ENCODE peak calls at places on chromosome 9, in eight cellular contexts. M is HepG2; K is PC-3; D is effector memory CD4-positive, alpha-beta T cell; C is IMR-90; S is A549; H is CD8-positive, alpha-beta T cell; I is sigmoid colon. G is an unnamed sample. For H3K9me3, the result is how much of the 10 kb centered on the place peaks cover.

GRCh38 chr9:70563437-70564204 is 149.2 kb upstream of the KLF9 start:
- DNase-seq in M (no peak), K (no peak), D (no peak), C (peak), S (no peak), H (peak), I (no peak), G (peak)

GRCh38 chr9:105290401-105290800 is 46.0 kb downstream of the SLC44A1 start:
- DNase-seq in M (no peak), K (peak), D (no peak), C (peak), S (no peak), H (no peak), I (no peak), G (no peak)

GRCh38 chr9:71681708-71682268 is 86.5 kb downstream of the CEMIP2 start:
- DNase-seq in M (no peak), K (peak), D (no peak), C (peak), S (peak), H (no peak), I (no peak), G (no peak)

GRCh38 chr9:136504512-136505348 is 21.9 kb upstream of the SEC16A start:
- DNase-seq in M (no peak), K (no peak), D (no peak), C (no peak), S (no peak), H (no peak), I (no peak), G (no peak)

GRCh38 chr9:116355153-116355827 is 201.7 kb downstream of the PAPPA start:
- DNase-seq in M (peak), K (peak), D (no peak), C (peak), S (no peak), H (no peak), I (no peak), G (no peak)

GRCh38 chr9:114339130-114339908 is 9.7 kb downstream of the ORM2 start:
- DNase-seq in M (peak), K (peak), D (peak), C (peak), S (peak), H (peak), I (peak), G (peak)

GRCh38 chr9:122180633-122181032 is 20.9 kb downstream of the MORN5 start:
- DNase-seq in M (peak), K (peak), D (no peak), C (peak), S (peak), H (no peak), I (no peak), G (no peak)

GRCh38 chr9:118222375-118222774 is 518.2 kb downstream of the TLR4 start:
- DNase-seq in M (no peak), K (no peak), D (no peak), C (no peak), S (no peak), H (no peak), I (no peak), G (no peak)

GRCh38 chr9:105216440-105217178 is 27.8 kb upstream of the SLC44A1 start:
- DNase-seq in M (peak), K (no peak), D (no peak), C (no peak), S (no peak), H (no peak), I (no peak), G (no peak)

GRCh38 chr9:107260437-107261081 is 22.5 kb upstream of the RAD23B start:
- DNase-seq in M (peak), K (no peak), D (no peak), C (no peak), S (no peak), H (no peak), I (no peak), G (no peak)

GRCh38 chr9:36725777-36726356 is 153.2 kb downstream of the MELK start:
- DNase-seq in M (no peak), K (no peak), D (no peak), C (no peak), S (no peak), H (no peak), I (no peak), G (no peak)

GRCh38 chr9:4299006-4299795 is 667 bp downstream of the GLIS3 start:
- DNase-seq in M (no peak), K (peak), D (no peak), C (peak), S (peak), H (no peak), I (peak), G (peak)

GRCh38 chr9:123208626-123209174 is 59.7 kb downstream of the STRBP start:
- DNase-seq in M (no peak), K (no peak), D (no peak), C (no peak), S (no peak), H (no peak), I (no peak), G (no peak)

GRCh38 chr9:121650220-121651013 is 1.0 kb upstream of the DAB2IP start:
- DNase-seq in M (peak), K (peak), D (no peak), C (peak), S (no peak), H (no peak), I (peak), G (no peak)

GRCh38 chr9:90547896-90548295 is 94.7 kb downstream of the DIRAS2 start:
- DNase-seq in M (no peak), K (peak), D (no peak), C (no peak), S (no peak), H (no peak), I (no peak), G (no peak)

GRCh38 chr9:127014210-127014609 is 99.6 kb downstream of the RALGPS1 start:
- DNase-seq in M (no peak), K (no peak), D (no peak), C (peak), S (no peak), H (no peak), I (no peak), G (no peak)

GRCh38 chr9:95250462-95251058 is 66.9 kb downstream of the FANCC start:
- DNase-seq in M (no peak), K (no peak), D (no peak), C (no peak), S (no peak), H (no peak), I (no peak), G (no peak)

GRCh38 chr9:110115868-110116542 is 92.0 kb downstream of the C9orf152 start:
- DNase-seq in M (peak), K (peak), D (no peak), C (peak), S (no peak), H (no peak), I (no peak), G (no peak)

GRCh38 chr9:99866398-99866797 is 40.1 kb upstream of the STX17 start:
- DNase-seq in M (no peak), K (no peak), D (no peak), C (no peak), S (no peak), H (no peak), I (no peak), G (no peak)
- H3K9me3 ChIP-seq in M (under half), K (under half), D (under half), C (under half), S (under half), H (under half), I (under half), G (under half)

GRCh38 chr9:74610523-74611061 is 113.5 kb downstream of the RORB start:
- DNase-seq in M (no peak), K (no peak), D (no peak), C (no peak), S (no peak), H (no peak), I (no peak), G (no peak)
- H3K4me3 ChIP-seq in M (no peak), K (no peak), D (no peak), C (no peak), S (no peak), H (no peak), I (no peak), G (no peak)

GRCh38 chr9:30774326-30774725 is 1610.1 kb upstream of the ACO1 start:
- DNase-seq in M (peak), K (no peak), D (no peak), C (no peak), S (no peak), H (no peak), I (no peak), G (no peak)

GRCh38 chr9:30773427-30773826 is 1611.0 kb upstream of the ACO1 start:
- DNase-seq in M (no peak), K (no peak), D (no peak), C (no peak), S (no peak), H (no peak), I (peak), G (no peak)

GRCh38 chr9:30775236-30775635 is 1609.2 kb upstream of the ACO1 start:
- DNase-seq in M (no peak), K (no peak), D (no peak), C (no peak), S (no peak), H (no peak), I (no peak), G (no peak)

GRCh38 chr9:30765318-30765717 is 1619.1 kb upstream of the ACO1 start:
- DNase-seq in M (no peak), K (no peak), D (no peak), C (no peak), S (no peak), H (no peak), I (no peak), G (no peak)

GRCh38 chr9:30771278-30771677 is 1613.2 kb upstream of the ACO1 start:
- DNase-seq in M (no peak), K (no peak), D (no peak), C (no peak), S (no peak), H (no peak), I (no peak), G (no peak)
- H3K9me3 ChIP-seq in M (under half), K (under half), D (under half), C (under half), S (under half), H (under half), I (under half), G (under half)

DNA sequence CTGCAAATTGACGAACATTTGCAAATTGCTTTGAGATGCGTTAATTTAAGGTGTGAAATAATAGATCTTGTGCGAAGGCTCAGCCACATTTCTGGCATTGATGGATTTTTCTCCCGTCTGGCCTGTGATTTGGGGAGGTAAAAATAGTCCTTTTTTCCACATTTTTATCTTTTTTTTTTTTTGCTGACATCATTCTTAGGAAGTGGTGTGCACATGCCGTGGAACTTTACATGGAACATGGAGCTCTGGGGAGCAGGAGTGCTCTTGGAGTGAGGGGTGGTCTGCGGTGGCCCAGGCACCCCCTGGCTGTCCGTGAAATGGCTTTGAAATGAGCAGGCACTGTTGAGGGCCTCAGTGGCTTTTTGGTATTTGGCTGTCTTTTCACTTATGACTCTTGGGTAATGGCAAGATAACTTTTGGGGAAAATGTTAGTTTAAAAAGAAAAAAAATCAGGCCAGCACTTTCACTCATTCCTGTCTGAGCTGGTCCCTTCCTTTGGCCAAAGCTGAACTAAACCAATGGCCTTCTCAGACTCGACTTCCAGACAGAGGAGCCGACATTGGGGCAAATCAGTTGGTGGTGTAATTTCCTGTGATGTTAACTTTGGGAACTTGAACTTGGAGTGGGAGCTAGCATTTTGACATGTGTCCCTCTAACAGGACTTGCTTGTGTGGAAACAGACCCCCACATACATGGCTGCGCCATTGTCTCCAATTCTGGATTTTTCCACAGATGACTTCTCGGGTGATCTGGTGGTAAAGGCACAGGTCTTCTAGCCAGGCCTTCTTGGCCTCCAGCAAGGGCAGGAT is 4.2 kb downstream of the NEK6 start:
- DNase-seq in M (no peak), K (no peak), D (no peak), C (no peak), S (no peak), H (no peak), I (no peak), G (no peak)
- H3K4me3 ChIP-seq in M (peak), K (peak), D (no peak), C (peak), S (no peak), H (no peak), I (no peak), G (no peak)

GRCh38 chr9:1510712-1511111 is 460.6 kb downstream of the DMRT2 start:
- DNase-seq in M (no peak), K (peak), D (no peak), C (no peak), S (no peak), H (no peak), I (no peak), G (no peak)

DNA sequence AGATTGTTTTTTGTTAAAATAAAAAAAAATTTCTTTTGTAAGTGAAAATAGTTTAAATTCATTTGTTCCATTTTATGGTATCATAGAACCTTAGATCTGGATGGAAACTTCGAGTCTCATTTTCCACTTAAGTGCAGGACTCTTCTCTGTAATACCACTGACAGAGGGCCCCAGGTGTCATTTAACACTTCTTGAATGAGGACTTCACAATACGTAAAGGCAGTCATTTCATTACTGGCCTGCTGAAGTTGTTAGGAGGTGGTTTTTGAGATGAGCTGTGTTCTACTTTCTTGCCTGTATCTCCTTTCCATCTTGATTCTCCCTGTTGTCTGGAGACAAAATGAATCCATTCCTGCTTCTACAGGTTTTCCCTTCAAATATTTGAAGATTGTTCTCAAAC is 455.3 kb downstream of the DMRT2 start:
- DNase-seq in M (no peak), K (no peak), D (no peak), C (no peak), S (no peak), H (no peak), I (no peak), G (no peak)
- H3K9me3 ChIP-seq in M (under half), K (under half), D (under half), C (under half), S (under half), H (under half), I (under half), G (under half)

DNA sequence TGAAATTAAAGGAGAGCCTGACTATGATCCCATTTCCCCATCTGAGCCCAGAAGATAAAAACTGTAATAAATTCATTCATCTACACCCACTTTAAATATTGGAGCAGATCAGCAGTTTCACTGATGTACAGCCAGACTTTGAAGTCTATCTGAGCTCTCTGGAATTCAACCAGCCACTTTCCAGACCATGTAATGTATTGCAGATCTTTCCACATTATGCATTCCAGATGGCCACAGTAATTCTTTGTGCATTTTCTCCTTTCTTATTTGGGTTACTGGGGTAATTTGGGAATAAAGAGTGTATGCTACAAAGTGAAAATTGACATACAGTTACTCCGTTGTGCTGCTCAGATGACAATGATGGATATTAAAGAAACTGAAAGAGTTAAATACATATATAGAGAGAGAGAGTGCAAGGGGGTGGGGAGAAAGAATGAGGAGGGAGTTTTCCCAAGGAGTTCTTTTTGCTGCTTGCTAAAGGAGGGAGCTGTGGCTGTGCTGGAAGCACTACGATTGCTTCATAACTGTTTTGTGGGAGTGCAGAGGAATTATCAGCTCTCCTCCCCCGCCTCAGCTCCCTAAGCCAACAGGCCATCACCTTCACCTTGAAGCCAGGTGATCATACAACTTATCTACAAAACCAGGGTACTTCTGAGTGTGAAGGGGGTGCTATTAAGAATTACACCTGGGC is 152.8 kb downstream of the GAS1 start:
- DNase-seq in M (no peak), K (no peak), D (no peak), C (peak), S (no peak), H (no peak), I (no peak), G (no peak)
- H3K4me3 ChIP-seq in M (no peak), K (no peak), D (no peak), C (no peak), S (no peak), H (no peak), I (no peak), G (no peak)

GRCh38 chr9:75855509-75855908 is 35.0 kb upstream of the PCSK5 start:
- DNase-seq in M (peak), K (peak), D (no peak), C (peak), S (no peak), H (no peak), I (no peak), G (no peak)
- H3K9me3 ChIP-seq in M (under half), K (under half), D (under half), C (under half), S (under half), H (under half), I (under half), G (under half)

DNA sequence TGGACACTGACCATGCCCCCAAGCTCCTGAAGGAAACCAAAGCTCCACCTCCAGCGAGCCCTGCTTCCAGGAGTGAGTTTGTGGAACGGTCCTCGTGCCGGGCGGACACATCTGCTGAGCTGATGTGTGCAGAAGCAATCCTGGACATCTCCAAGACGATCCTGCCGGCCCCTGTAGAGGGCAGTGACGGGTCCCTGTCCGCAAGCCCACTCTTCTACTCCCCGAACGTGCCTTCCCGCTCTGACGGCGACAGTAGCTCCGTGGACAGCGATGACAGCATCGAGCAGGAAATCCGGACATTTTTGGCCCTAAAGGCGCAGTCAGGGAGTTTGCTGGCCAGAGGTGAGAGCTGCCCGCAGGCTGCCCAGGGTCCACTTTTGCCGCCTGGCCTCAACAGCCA is 6.2 kb downstream of the PPP1R26 start:
- DNase-seq in M (no peak), K (no peak), D (no peak), C (no peak), S (no peak), H (no peak), I (no peak), G (no peak)
- H3K4me3 ChIP-seq in M (no peak), K (no peak), D (no peak), C (no peak), S (no peak), H (no peak), I (no peak), G (no peak)

G was measured in CD4-positive, alpha-beta memory T cell.